ENCODE peak calls at places on chromosomes 6 and 20, in six cellular contexts. L is K562, Y is endothelial cell of umbilical vein, E is HepG2, J is A549, U is GM12878. B is an unnamed sample.

GRCh38 chr20:10553326-10553984 is 118.3 kb downstream of the SLX4IP start:
- DNase-seq in L (peak; percentile 58), U (no peak), E (peak; percentile 84), J (peak; percentile 54), Y (peak; percentile 84), B (peak; percentile 80)

GRCh38 chr6:56002336-56002735 is 126.9 kb upstream of the BMP5 start:
- DNase-seq in Y (no peak), U (no peak), J (no peak), L (no peak), E (no peak), B (no peak)

GRCh38 chr6:42177514-42178364 is 4.6 kb downstream of the GUCA1A start:
- DNase-seq in Y (no peak), J (no peak), U (no peak), L (no peak), E (no peak), B (no peak)

GRCh38 chr6:7101290-7101689 is 6.5 kb upstream of the RREB1 start:
- DNase-seq in E (peak; percentile 67), Y (no peak), U (no peak), L (no peak), J (no peak), B (no peak)

GRCh38 chr6:34657307-34657978 is 39.1 kb downstream of the ILRUN start:
- DNase-seq in L (peak; percentile 78), U (no peak), Y (peak; percentile 92), J (peak; percentile 60), E (peak; percentile 98), B (peak; percentile 65)

GRCh38 chr6:89260310-89260709 is 43.2 kb upstream of the GABRR1 start:
- DNase-seq in Y (no peak), L (peak; percentile 61), J (no peak), E (no peak), U (no peak), B (peak; percentile 77)

GRCh38 chr6:138219398-138219797 is 1.1 kb upstream of the PBOV1 start:
- DNase-seq in L (no peak), E (no peak), Y (no peak), U (no peak), J (no peak), B (no peak)

GRCh38 chr6:170187669-170188566 is 103.0 kb downstream of the DLL1 start:
- DNase-seq in Y (no peak), U (no peak), L (no peak), E (no peak), J (no peak), B (no peak)

GRCh38 chr20:20363449-20364015 is 4.4 kb upstream of the INSM1 start:
- DNase-seq in Y (no peak), L (no peak), E (no peak), J (no peak), U (no peak), B (no peak)

GRCh38 chr20:20359628-20360027 is 8.3 kb upstream of the INSM1 start:
- DNase-seq in Y (no peak), U (no peak), L (no peak), J (no peak), E (no peak), B (no peak)

GRCh38 chr20:20360464-20360863 is 7.4 kb upstream of the INSM1 start:
- DNase-seq in E (peak; percentile 67), U (no peak), Y (peak; percentile 69), J (peak; percentile 75), L (peak; percentile 48), B (peak; percentile 70)

GRCh38 chr20:20362774-20363435 is 5.0 kb upstream of the INSM1 start:
- DNase-seq in E (no peak), Y (no peak), L (no peak), J (no peak), U (no peak), B (peak; percentile 31)

DNA sequence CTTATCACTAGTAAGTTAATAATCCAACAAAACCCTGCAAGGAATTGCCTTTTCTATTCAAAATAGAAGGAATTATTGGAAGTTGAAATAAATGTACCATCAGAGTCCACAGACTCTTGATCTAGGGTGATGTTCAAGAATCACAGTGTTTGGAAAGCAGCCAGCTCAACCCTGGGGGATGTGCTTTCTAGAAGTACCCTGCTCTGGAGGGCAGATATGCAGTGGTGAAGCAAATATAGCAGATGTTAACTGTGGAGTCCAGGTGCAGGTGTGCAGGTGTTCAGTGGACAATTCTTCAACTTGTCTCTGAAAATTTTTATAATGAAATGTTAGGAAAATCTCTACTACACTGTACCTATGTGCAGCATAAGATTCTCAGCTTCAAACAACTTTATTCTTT is 9.1 kb upstream of the INSM1 start:
- DNase-seq in U (no peak), Y (no peak), L (no peak), E (no peak), J (no peak), B (no peak)
- TF ChIP-seq MYC in U (no peak), Y (no peak), L (no peak), E (no peak), J (no peak), B (no peak)

DNA sequence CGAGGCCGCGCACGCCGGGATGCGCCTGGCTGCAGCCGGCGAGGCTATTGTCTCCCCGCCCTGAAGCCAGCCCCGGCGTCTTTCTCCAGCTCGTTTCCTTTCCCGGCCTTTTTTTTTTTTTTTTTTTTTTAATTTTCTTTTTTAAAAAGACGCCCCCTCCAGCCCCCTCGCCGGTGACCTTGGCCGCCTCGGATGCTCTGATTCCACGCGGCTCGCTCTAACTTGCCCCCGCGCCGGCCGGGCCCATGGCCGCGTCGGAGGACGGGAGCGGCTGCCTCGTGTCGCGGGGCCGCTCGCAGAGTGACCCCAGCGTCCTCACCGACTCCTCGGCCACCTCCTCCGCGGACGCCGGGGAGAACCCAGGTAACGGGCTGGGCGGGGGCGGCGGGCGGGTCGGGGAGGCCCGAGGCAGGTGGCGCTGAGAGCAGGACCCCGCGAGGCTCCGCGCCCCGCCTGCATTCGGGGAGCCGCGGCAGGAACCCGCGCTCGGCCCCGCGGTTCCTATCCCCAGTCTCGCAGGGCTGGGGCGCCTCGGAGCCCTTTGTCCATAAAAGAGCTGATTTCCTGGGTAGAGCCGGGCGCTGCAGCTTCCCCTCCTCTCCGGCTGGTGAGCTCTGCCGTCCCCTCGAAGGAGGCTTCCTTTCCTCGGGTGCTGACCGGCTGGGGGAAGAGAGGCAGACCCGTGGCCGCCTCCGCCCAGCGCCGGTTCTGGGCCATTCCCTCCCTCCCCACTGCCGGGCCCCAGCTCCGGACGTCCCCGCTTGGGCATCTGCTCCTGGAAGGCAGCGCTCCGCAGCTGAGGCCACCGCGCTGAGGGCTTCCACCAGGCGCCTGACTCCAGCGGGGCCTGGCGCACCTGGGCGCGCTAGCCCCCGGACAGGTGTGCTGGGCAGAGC is 678 bp downstream of the PHACTR3 start:
- DNase-seq in E (no peak), L (no peak), Y (no peak), U (no peak), J (no peak), B (peak; percentile 50)
- H3K4me3 ChIP-seq in E (no peak overlapping the region), L (no peak overlapping the region), Y (no peak overlapping the region), U (no peak overlapping the region), J (peak overlapping the region; percentile 21), B (no peak overlapping the region)

GRCh38 chr20:62317167-62317655 is 14.4 kb downstream of the ADRM1 start:
- DNase-seq in L (no peak), Y (no peak), E (no peak), U (no peak), J (no peak), B (no peak)

GRCh38 chr20:62318411-62319345 is 15.9 kb downstream of the ADRM1 start:
- DNase-seq in U (no peak), E (no peak), L (no peak), J (no peak), Y (no peak), B (no peak)

GRCh38 chr20:62314711-62315302 is 12.0 kb downstream of the ADRM1 start:
- DNase-seq in L (no peak), E (no peak), J (no peak), U (no peak), Y (no peak), B (no peak)

GRCh38 chr20:62315773-62316172 is 13.0 kb downstream of the ADRM1 start:
- DNase-seq in L (no peak), E (no peak), Y (no peak), J (no peak), U (no peak), B (no peak)

DNA sequence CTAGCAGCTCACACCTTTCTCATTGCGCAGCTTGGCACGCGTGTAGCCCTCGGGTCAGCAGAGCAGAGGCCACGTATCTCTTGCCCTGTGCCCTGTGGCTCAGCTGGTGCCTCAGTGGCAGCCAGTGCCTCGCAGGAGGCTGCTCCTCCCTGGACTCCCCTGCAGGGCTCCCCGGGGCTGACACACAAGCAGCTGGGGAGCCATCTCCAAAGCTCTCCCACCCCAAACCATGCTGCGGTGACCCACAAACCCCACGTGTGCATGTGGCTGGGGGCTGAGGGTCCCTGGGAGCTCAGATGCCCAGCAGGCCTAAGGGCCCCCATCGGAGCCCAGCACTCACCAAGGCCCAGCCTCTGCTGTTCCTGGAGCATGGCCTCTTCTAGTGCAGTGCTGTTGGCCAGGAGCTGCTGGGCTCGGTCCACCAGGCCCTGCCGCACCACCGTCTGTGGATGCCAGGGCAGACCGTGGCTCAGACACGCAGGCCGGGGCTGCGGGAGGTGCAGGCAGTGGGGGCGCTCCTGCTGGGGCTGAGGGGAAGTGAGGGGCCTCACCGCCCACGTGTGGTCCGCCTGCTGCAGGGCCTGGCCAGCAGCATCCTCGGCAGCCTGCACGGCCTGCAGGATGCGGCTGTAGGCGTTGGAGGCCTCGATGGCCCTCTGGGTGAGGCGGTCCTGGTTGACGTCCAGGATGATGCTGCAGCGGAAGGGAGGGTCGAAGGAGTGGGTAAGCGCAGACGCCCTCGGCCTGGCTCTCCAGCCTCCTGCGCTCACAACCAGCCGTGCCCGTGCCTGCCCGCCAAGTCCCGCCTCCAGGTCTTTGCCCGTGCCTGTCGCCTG is 13.8 kb downstream of the ADRM1 start:
- DNase-seq in E (no peak), Y (no peak), U (no peak), L (no peak), J (no peak), B (no peak)
- TF ChIP-seq MYC in E (no peak), Y (no peak), U (no peak), L (no peak), J (no peak), B (no peak)

GRCh38 chr6:30463242-30463641 is 26.1 kb upstream of the HLA-E start:
- DNase-seq in L (no peak), U (no peak), Y (no peak), E (no peak), J (no peak), B (peak; percentile 75)

GRCh38 chr6:30465582-30466306 is 23.6 kb upstream of the HLA-E start:
- DNase-seq in L (no peak), J (no peak), U (no peak), E (no peak), Y (no peak), B (no peak)

GRCh38 chr6:30461055-30461454 is 28.3 kb upstream of the HLA-E start:
- DNase-seq in U (no peak), J (no peak), E (no peak), L (no peak), Y (no peak), B (no peak)

GRCh38 chr6:30462482-30462881 is 26.8 kb upstream of the HLA-E start:
- DNase-seq in U (no peak), E (no peak), Y (no peak), L (no peak), J (no peak), B (no peak)

DNA sequence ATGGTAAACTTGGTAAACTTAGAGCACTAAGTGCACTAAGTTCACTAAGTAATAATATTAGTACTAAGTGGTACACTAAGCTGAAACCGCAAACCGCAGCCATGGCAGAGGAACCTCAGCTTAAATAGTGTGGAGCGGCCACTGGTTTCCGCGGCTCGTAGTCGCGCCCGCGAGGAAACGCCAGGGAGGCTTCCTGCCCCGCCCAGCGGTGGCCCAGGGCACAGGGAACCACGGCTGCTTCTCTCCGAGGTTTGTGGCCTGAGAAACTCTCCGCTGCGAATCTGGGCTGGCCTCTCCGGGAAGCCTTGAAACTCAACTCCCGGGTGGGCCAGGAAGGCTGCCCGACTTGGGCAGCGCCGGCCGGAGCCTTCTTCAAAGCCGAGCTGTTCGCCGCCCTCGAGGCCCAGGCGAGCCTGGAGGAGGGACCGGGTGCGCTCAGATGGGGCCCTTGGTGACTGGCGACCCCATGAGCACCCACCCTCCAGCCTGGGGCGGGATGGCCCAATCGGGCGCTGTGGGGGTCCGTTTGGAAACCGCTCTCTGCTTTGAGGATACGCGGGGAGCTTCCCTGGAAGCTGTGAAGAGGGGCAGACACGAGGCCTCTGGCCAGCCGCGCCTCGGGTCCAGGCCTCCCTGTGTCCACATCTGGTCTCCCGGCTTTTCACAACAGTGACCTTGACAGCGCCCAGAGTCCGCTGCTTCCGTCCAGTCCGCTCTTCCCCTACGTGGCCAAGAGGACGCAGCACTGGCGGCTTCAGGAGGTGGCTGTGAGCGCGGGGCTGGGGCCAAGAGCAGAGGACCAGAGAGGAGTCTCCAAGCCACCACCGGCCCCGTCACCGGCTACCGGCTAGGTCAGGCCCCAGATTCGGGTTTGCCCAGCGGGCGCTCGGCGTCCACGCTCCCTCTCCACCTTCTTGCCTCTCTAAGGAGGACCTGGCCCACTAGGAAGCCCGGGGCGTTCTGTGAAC is 25.4 kb upstream of the HLA-E start:
- DNase-seq in L (no peak), E (peak; percentile 23), J (no peak), U (peak; percentile 15), Y (no peak), B (peak; percentile 92)
- H3K4me3 ChIP-seq in L (no peak overlapping the region), E (no peak overlapping the region), J (no peak overlapping the region), U (no peak overlapping the region), Y (no peak overlapping the region), B (no peak overlapping the region)

B was measured in NB4.